ENCODE peak calls at places on chromosomes 11 and 22, in five cellular contexts. V is fibroblast of mammary gland; Z is effector memory CD8-positive, alpha-beta T cell; D is H54; O is NB4. C is an unnamed sample.

GRCh38 chr11:93028959-93029536 is 59.6 kb downstream of the MTNR1B start:
- DNase-seq in V (no peak), Z (no peak), D (no peak), O (no peak), C (no peak)

GRCh38 chr11:126816655-126817054 is 183.9 kb downstream of the KIRREL3 start:
- DNase-seq in Z (no peak), O (peak), D (no peak), V (no peak), C (no peak)

GRCh38 chr11:114183041-114183511 is 113.1 kb upstream of the NNMT start:
- DNase-seq in Z (peak), O (no peak), V (peak), D (no peak), C (no peak)

GRCh38 chr11:33438311-33438710 is 181.1 kb downstream of the HIPK3 start:
- DNase-seq in D (no peak), O (no peak), V (no peak), Z (no peak), C (no peak)

GRCh38 chr11:19938051-19938856 is 222.0 kb downstream of the DBX1 start:
- DNase-seq in O (peak), V (peak), D (peak), Z (peak), C (no peak)

GRCh38 chr11:133082453-133082781 is 449.9 kb downstream of the OPCML start:
- DNase-seq in V (no peak), D (no peak), O (peak), Z (no peak), C (no peak)

GRCh38 chr11:124716596-124716995 is 23.1 kb upstream of the NRGN start:
- DNase-seq in V (no peak), Z (no peak), D (no peak), O (no peak), C (no peak)

GRCh38 chr11:34051349-34052035 is at the start of gene CAPRIN1:
- DNase-seq in V (peak), D (peak), O (peak), Z (peak), C (peak)

GRCh38 chr11:118497831-118498230 is 29.4 kb upstream of the TTC36 start:
- DNase-seq in O (no peak), V (peak), D (no peak), Z (no peak), C (no peak)

GRCh38 chr22:46830001-46830715 is 67.7 kb downstream of the TBC1D22A start:
- DNase-seq in V (peak), Z (no peak), D (peak), O (no peak), C (no peak)

GRCh38 chr11:117834068-117834810 is 9.7 kb upstream of the FXYD2 start:
- DNase-seq in O (no peak), D (no peak), Z (no peak), V (no peak), C (peak)

GRCh38 chr11:26862801-26863200 is 131.1 kb upstream of the FIBIN start:
- DNase-seq in V (no peak), O (no peak), Z (no peak), D (no peak), C (no peak)

GRCh38 chr11:113874096-113874919 is 1.1 kb downstream of the USP28 start:
- DNase-seq in O (peak), Z (no peak), D (no peak), V (no peak), C (no peak)

GRCh38 chr22:44019846-44020245 is 4.3 kb upstream of the PARVB start:
- DNase-seq in Z (no peak), D (no peak), V (no peak), O (no peak), C (no peak)

GRCh38 chr22:19407649-19408606 is 23.6 kb downstream of the HIRA start:
- DNase-seq in Z (no peak), O (no peak), V (peak), D (no peak), C (no peak)

GRCh38 chr11:59503276-59503675 is at the start of gene OR4D11:
- DNase-seq in D (no peak), O (no peak), V (no peak), Z (no peak), C (no peak)

GRCh38 chr22:45692549-45692948 is 20.9 kb downstream of the ATXN10 start:
- DNase-seq in Z (no peak), V (no peak), O (no peak), D (no peak), C (no peak)

GRCh38 chr11:72100462-72100861 is 2.6 kb downstream of the LAMTOR1 start:
- DNase-seq in D (no peak), V (peak), Z (no peak), O (peak), C (no peak)

GRCh38 chr11:19838994-19839768 is 126.5 kb downstream of the NAV2 start:
- DNase-seq in Z (no peak), V (peak), O (no peak), D (no peak), C (no peak)

GRCh38 chr11:581752-582151 is 5.5 kb downstream of the PHRF1 start:
- DNase-seq in V (no peak), D (no peak), O (no peak), Z (no peak), C (no peak)

GRCh38 chr22:47392729-47393128 is 630.3 kb downstream of the TBC1D22A start:
- DNase-seq in Z (no peak), D (no peak), O (no peak), V (no peak), C (no peak)

GRCh38 chr11:30147293-30147692 is 83.5 kb upstream of the FSHB start:
- DNase-seq in D (no peak), O (no peak), V (no peak), Z (no peak), C (no peak)

GRCh38 chr22:36325163-36326031 is 62.4 kb downstream of the MYH9 start:
- DNase-seq in Z (no peak), O (no peak), V (peak), D (no peak), C (no peak)

GRCh38 chr22:50081426-50082196 is 3.6 kb downstream of the MLC1 start:
- DNase-seq in V (no peak), Z (no peak), O (no peak), D (no peak), C (no peak)

GRCh38 chr11:67615455-67616430 is 9.0 kb downstream of the NDUFV1 start:
- DNase-seq in Z (no peak), V (peak), D (peak), O (peak), C (no peak)

GRCh38 chr11:69828276-69828970 is 9.2 kb upstream of the FGF3 start:
- DNase-seq in O (no peak), D (no peak), Z (no peak), V (no peak), C (no peak)

GRCh38 chr22:42697542-42698013 is 23.1 kb downstream of the A4GALT start:
- DNase-seq in Z (no peak), D (peak), O (no peak), V (peak), C (peak)

GRCh38 chr22:31586137-31586920 is 75.7 kb downstream of the PISD start:
- DNase-seq in D (no peak), O (no peak), V (peak), Z (no peak), C (no peak)

GRCh38 chr11:83639995-83640758 is 354.0 kb upstream of the CCDC90B start:
- DNase-seq in Z (no peak), D (no peak), O (no peak), V (no peak), C (no peak)

GRCh38 chr11:59291228-59291627 is 67.5 kb upstream of the OR5AN1 start:
- DNase-seq in D (no peak), Z (no peak), V (no peak), O (no peak), C (no peak)

C was measured in osteocyte.